ENCODE peak calls at places on chromosomes 3 and 15, in four cellular contexts. One of them, this sample, is unnamed.

GRCh38 chr3:120559228-120560061 is 36.7 kb upstream of the NDUFB4 start:
- DNase-seq in GM12878: no peak
- DNase-seq in H1: peak; percentile 76
- DNase-seq in HepG2: peak; percentile 15
- DNase-seq in this sample: peak; percentile 72

GRCh38 chr3:66778107-66778506 is 220.0 kb upstream of the KBTBD8 start:
- DNase-seq in GM12878: no peak
- DNase-seq in H1: no peak
- DNase-seq in HepG2: no peak
- DNase-seq in this sample: no peak

GRCh38 chr3:144358191-144358590 is 386.6 kb downstream of the DIPK2A start:
- DNase-seq in GM12878: no peak
- DNase-seq in H1: no peak
- DNase-seq in HepG2: no peak
- DNase-seq in this sample: no peak

GRCh38 chr3:108089544-108089943 is 1.3 kb downstream of the CD47 start:
- DNase-seq in GM12878: no peak
- DNase-seq in H1: no peak
- DNase-seq in HepG2: no peak
- DNase-seq in this sample: no peak

GRCh38 chr15:98855067-98855814 is 152.4 kb downstream of the PGPEP1L start:
- DNase-seq in GM12878: no peak
- DNase-seq in H1: no peak
- DNase-seq in HepG2: no peak
- DNase-seq in this sample: no peak

GRCh38 chr3:111325160-111325707 is 216.8 kb upstream of the CD96 start:
- DNase-seq in GM12878: no peak
- DNase-seq in H1: no peak
- DNase-seq in HepG2: no peak
- DNase-seq in this sample: no peak

GRCh38 chr3:107208100-107208499 is 169.1 kb upstream of the CCDC54 start:
- DNase-seq in GM12878: no peak
- DNase-seq in H1: no peak
- DNase-seq in HepG2: no peak
- DNase-seq in this sample: no peak

GRCh38 chr15:60423540-60423939 is 25.8 kb upstream of the ANXA2 start:
- DNase-seq in GM12878: no peak
- DNase-seq in H1: no peak
- DNase-seq in HepG2: peak; percentile 44
- DNase-seq in this sample: no peak

GRCh38 chr3:52146811-52147210 is 7.4 kb downstream of the POC1A start:
- DNase-seq in GM12878: no peak
- DNase-seq in H1: no peak
- DNase-seq in HepG2: no peak
- DNase-seq in this sample: no peak

GRCh38 chr3:127915115-127915936 is at the start of gene KBTBD12:
- DNase-seq in GM12878: no peak
- DNase-seq in H1: peak; percentile 73
- DNase-seq in HepG2: no peak
- DNase-seq in this sample: no peak

GRCh38 chr15:101043011-101043410 is 123.9 kb downstream of the LRRK1 start:
- DNase-seq in GM12878: no peak
- DNase-seq in H1: peak; percentile 44
- DNase-seq in HepG2: no peak
- DNase-seq in this sample: no peak

GRCh38 chr15:78850926-78851600 is 21.6 kb upstream of the MORF4L1 start:
- DNase-seq in GM12878: no peak
- DNase-seq in H1: no peak
- DNase-seq in HepG2: peak; percentile 62
- DNase-seq in this sample: no peak

GRCh38 chr15:62790531-62790930 is 252.0 kb upstream of the TPM1 start:
- DNase-seq in GM12878: no peak
- DNase-seq in H1: no peak
- DNase-seq in HepG2: no peak
- DNase-seq in this sample: no peak

GRCh38 chr3:36211656-36211999 is 168.7 kb upstream of the STAC start:
- DNase-seq in GM12878: no peak
- DNase-seq in H1: no peak
- DNase-seq in HepG2: no peak
- DNase-seq in this sample: no peak

GRCh38 chr3:5264093-5264610 is 76.6 kb downstream of the EDEM1 start:
- DNase-seq in GM12878: no peak
- DNase-seq in H1: no peak
- DNase-seq in HepG2: no peak
- DNase-seq in this sample: no peak

GRCh38 chr15:96851613-96852012 is 521.1 kb downstream of the NR2F2 start:
- DNase-seq in GM12878: no peak
- DNase-seq in H1: no peak
- DNase-seq in HepG2: no peak
- DNase-seq in this sample: no peak

GRCh38 chr15:55230051-55230670 is 33.4 kb upstream of the RSL24D1 start:
- DNase-seq in GM12878: no peak
- DNase-seq in H1: no peak
- DNase-seq in HepG2: no peak
- DNase-seq in this sample: no peak

GRCh38 chr3:174438501-174439156 is 420.5 kb upstream of the NAALADL2 start:
- DNase-seq in GM12878: no peak
- DNase-seq in H1: no peak
- DNase-seq in HepG2: no peak
- DNase-seq in this sample: no peak

GRCh38 chr3:2092758-2093157 is 5.9 kb upstream of the CNTN4 start:
- DNase-seq in GM12878: no peak
- DNase-seq in H1: no peak
- DNase-seq in HepG2: no peak
- DNase-seq in this sample: no peak

GRCh38 chr3:24829632-24830229 is 335.1 kb upstream of the THRB start:
- DNase-seq in GM12878: no peak
- DNase-seq in H1: peak; percentile 58
- DNase-seq in HepG2: no peak
- DNase-seq in this sample: no peak

GRCh38 chr15:73965730-73966103 is 26.4 kb downstream of the STOML1 start:
- DNase-seq in GM12878: no peak
- DNase-seq in H1: no peak
- DNase-seq in HepG2: no peak
- DNase-seq in this sample: no peak

GRCh38 chr3:178255315-178255714 is 280.9 kb upstream of the KCNMB2 start:
- DNase-seq in GM12878: no peak
- DNase-seq in H1: no peak
- DNase-seq in HepG2: no peak
- DNase-seq in this sample: no peak

GRCh38 chr15:56215769-56216168 is 27.9 kb downstream of the RFX7 start:
- DNase-seq in GM12878: no peak
- DNase-seq in H1: no peak
- DNase-seq in HepG2: no peak
- DNase-seq in this sample: no peak

GRCh38 chr15:99983171-99983891 is 250.1 kb upstream of the LYSMD4 start:
- DNase-seq in GM12878: no peak
- DNase-seq in H1: peak; percentile 62
- DNase-seq in HepG2: no peak
- DNase-seq in this sample: no peak

GRCh38 chr15:98899266-98900021 is 108.1 kb downstream of the PGPEP1L start:
- DNase-seq in GM12878: no peak
- DNase-seq in H1: no peak
- DNase-seq in HepG2: no peak
- DNase-seq in this sample: no peak

GRCh38 chr15:61266916-61267315 is 37.8 kb upstream of the RORA start:
- DNase-seq in GM12878: no peak
- DNase-seq in H1: no peak
- DNase-seq in HepG2: no peak
- DNase-seq in this sample: no peak

DNA sequence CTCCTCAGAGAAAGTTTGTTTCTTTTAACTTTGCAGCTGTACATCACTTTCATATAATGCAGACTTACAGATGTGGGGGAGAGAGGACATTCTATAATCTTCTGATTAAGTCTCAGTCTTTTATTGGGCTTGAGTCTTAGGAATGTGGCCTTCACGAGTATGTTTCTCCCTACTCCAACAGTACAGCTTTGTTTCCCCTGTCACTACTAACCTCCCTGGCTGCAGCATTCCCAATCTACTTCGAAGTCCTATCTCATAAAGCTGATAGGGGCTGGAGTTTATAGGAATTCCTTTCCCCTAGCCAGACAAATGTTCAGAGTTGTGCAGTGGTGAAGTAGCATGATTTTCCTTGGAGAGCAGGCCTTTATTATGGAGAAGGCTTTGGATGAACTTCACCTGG is 82.2 kb upstream of the CBLB start:
- DNase-seq in GM12878: no peak
- DNase-seq in H1: no peak
- DNase-seq in HepG2: no peak
- DNase-seq in this sample: no peak
- TF ChIP-seq BRCA1 in GM12878: no peak
- TF ChIP-seq BRCA1 in H1: no peak
- TF ChIP-seq BRCA1 in HepG2: no peak
- TF ChIP-seq BRCA1 in this sample: no peak

GRCh38 chr3:84959470-84960380 is 936 bp downstream of the CADM2 start:
- DNase-seq in GM12878: no peak
- DNase-seq in H1: peak; percentile 83
- DNase-seq in HepG2: no peak
- DNase-seq in this sample: no peak
- TF ChIP-seq KDM1A in GM12878: no peak
- TF ChIP-seq KDM1A in H1: no peak
- TF ChIP-seq KDM1A in HepG2: no peak
- TF ChIP-seq KDM1A in this sample: no peak

DNA sequence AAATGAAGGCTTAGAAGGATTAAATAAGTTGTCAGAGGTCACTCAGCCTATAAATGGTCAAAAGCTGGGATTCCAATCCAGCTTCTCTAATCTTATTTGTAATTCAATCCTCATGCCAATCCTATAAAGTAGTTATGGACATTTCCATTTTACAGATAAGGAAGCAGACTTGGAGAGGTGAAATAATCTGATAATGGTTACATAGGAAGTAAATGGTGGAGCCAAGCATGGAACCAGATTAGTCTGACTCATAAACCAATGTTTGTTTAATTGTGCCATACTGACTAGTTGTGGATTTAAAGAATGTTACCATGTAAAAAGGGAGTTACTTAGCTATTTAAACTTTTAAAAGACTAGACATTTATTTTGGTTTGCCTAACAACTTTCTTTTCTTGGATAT is 59.7 kb downstream of the KCNAB1 start:
- DNase-seq in GM12878: no peak
- DNase-seq in H1: no peak
- DNase-seq in HepG2: no peak
- DNase-seq in this sample: no peak
- TF ChIP-seq BRCA1 in GM12878: no peak
- TF ChIP-seq BRCA1 in H1: no peak
- TF ChIP-seq BRCA1 in HepG2: no peak
- TF ChIP-seq BRCA1 in this sample: no peak

GRCh38 chr3:150926328-150926727 is 21.1 kb upstream of the MINDY4B start:
- DNase-seq in GM12878: no peak
- DNase-seq in H1: no peak
- DNase-seq in HepG2: no peak
- DNase-seq in this sample: no peak
- TF ChIP-seq KDM1A in GM12878: no peak
- TF ChIP-seq KDM1A in H1: no peak
- TF ChIP-seq KDM1A in HepG2: no peak
- TF ChIP-seq KDM1A in this sample: no peak

GRCh38 chr3:100802126-100802525 is 92.8 kb downstream of the TFG start:
- DNase-seq in GM12878: no peak
- DNase-seq in H1: no peak
- DNase-seq in HepG2: no peak
- DNase-seq in this sample: no peak

GRCh38 chr3:100796556-100796955 is 87.3 kb downstream of the TFG start:
- DNase-seq in GM12878: peak; percentile 12
- DNase-seq in H1: no peak
- DNase-seq in HepG2: no peak
- DNase-seq in this sample: peak; percentile 11

DNA sequence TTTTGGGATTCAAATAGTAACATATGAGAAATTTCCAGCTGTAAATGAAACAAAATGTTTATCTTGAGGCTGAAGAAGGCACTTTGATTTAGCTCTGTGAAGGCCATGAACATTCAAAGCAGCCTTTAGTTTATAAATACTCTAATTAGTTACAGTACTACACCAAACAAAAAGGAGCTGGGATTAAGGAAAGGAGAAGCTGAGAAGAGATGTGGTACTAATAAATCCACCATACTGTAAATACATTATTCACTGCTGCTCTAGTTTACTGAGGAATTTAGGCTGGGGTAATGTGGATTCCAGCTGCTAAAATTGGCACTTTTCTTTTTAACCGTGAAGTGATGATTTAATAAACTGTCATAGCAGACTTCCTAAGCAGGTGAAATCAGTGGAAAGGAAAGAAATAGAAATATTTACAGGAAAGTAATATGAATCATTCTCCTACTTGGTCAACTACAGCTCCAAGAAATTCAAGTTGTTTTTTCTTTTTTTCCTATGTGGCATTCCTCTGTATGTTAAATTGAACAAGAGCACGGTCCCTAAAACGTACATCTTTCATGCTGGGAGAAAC is 88.7 kb downstream of the TFG start:
- DNase-seq in GM12878: no peak
- DNase-seq in H1: no peak
- DNase-seq in HepG2: no peak
- DNase-seq in this sample: no peak
- TF ChIP-seq BRCA1 in GM12878: no peak
- TF ChIP-seq BRCA1 in H1: no peak
- TF ChIP-seq BRCA1 in HepG2: no peak
- TF ChIP-seq BRCA1 in this sample: no peak

GRCh38 chr3:139762307-139762706 is 84.5 kb upstream of the NMNAT3 start:
- DNase-seq in GM12878: no peak
- DNase-seq in H1: no peak
- DNase-seq in HepG2: no peak
- DNase-seq in this sample: no peak

GRCh38 chr3:139770577-139770976 is 92.8 kb upstream of the NMNAT3 start:
- DNase-seq in GM12878: no peak
- DNase-seq in H1: no peak
- DNase-seq in HepG2: no peak
- DNase-seq in this sample: no peak

GRCh38 chr3:139759470-139759869 is 81.7 kb upstream of the NMNAT3 start:
- DNase-seq in GM12878: no peak
- DNase-seq in H1: no peak
- DNase-seq in HepG2: no peak
- DNase-seq in this sample: no peak

GRCh38 chr3:139764069-139764905 is 86.5 kb upstream of the NMNAT3 start:
- DNase-seq in GM12878: no peak
- DNase-seq in H1: no peak
- DNase-seq in HepG2: no peak
- DNase-seq in this sample: no peak

DNA sequence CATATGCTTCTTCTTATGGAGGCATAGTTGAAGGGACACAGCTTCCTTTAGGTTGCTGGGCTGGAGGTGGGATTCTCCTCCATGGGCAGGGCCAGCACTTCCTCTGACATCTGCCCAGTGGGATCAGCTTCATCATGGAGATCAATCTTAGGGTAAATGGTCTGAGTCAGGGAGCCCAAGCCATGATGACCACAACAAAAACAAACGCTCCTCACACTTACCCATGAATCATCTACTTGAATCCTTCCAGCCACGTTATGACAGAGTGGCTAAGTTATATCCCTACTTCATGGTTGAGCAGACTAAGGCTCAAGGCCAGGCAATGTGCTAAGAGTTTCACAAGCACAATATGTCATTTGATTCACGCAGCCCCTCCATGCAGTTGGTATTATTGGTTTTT is 87.2 kb upstream of the NMNAT3 start:
- DNase-seq in GM12878: no peak
- DNase-seq in H1: no peak
- DNase-seq in HepG2: no peak
- DNase-seq in this sample: no peak
- TF ChIP-seq KDM1A in GM12878: no peak
- TF ChIP-seq KDM1A in H1: no peak
- TF ChIP-seq KDM1A in HepG2: no peak
- TF ChIP-seq KDM1A in this sample: no peak

GRCh38 chr3:12970684-12971083 is 102.5 kb downstream of the IQSEC1 start:
- DNase-seq in GM12878: no peak
- DNase-seq in H1: no peak
- DNase-seq in HepG2: no peak
- DNase-seq in this sample: no peak
- TF ChIP-seq BRCA1 in GM12878: no peak
- TF ChIP-seq BRCA1 in H1: no peak
- TF ChIP-seq BRCA1 in HepG2: no peak
- TF ChIP-seq BRCA1 in this sample: no peak

This sample was measured in K562.